ENCODE peak calls at places on chromosomes 12 and 14, in eight cellular contexts. Q, R, Y, I, D, U, S and N are unnamed samples. For H3K4me1, the result is how much of the 10 kb centered on the place peaks cover.

GRCh38 chr14:100822921-100823320 is 3.0 kb upstream of the MEG3 start:
- DNase-seq in Q (no peak), R (no peak), Y (no peak), I (no peak), D (no peak), U (peak), S (peak), N (no peak)

GRCh38 chr12:40312982-40313576 is 88.3 kb downstream of the LRRK2 start:
- DNase-seq in Q (no peak), R (no peak), Y (no peak), I (no peak), D (peak), U (no peak), S (peak), N (no peak)

GRCh38 chr14:33876274-33876673 is 74.6 kb downstream of the EGLN3 start:
- DNase-seq in Q (no peak), R (no peak), Y (no peak), I (no peak), D (no peak), U (no peak), S (no peak), N (no peak)

GRCh38 chr12:120651821-120652220 is 11.4 kb downstream of the CABP1 start:
- DNase-seq in Q (no peak), R (no peak), Y (no peak), I (no peak), D (no peak), U (no peak), S (peak), N (no peak)

GRCh38 chr12:5335059-5335458 is 96.8 kb upstream of the NTF3 start:
- DNase-seq in Q (no peak), R (no peak), Y (no peak), I (no peak), D (no peak), U (no peak), S (no peak), N (no peak)

GRCh38 chr12:90945070-90945649 is 9.8 kb downstream of the CCER1 start:
- DNase-seq in Q (no peak), R (no peak), Y (no peak), I (no peak), D (peak), U (no peak), S (peak), N (no peak)

GRCh38 chr12:28814246-28814645 is 334.8 kb upstream of the FAR2 start:
- DNase-seq in Q (no peak), R (no peak), Y (no peak), I (no peak), D (peak), U (no peak), S (no peak), N (no peak)

GRCh38 chr12:78208106-78208505 is 377.4 kb downstream of the NAV3 start:
- DNase-seq in Q (no peak), R (no peak), Y (no peak), I (no peak), D (peak), U (no peak), S (no peak), N (no peak)

GRCh38 chr12:76032043-76032981 is 736 bp upstream of the PHLDA1 start:
- DNase-seq in Q (no peak), R (peak), Y (peak), I (peak), D (peak), U (peak), S (peak), N (peak)

GRCh38 chr14:52299692-52300278 is 14.3 kb upstream of the PTGER2 start:
- DNase-seq in Q (no peak), R (no peak), Y (no peak), I (no peak), D (peak), U (no peak), S (peak), N (no peak)

GRCh38 chr14:22448905-22449611 is 140.0 kb downstream of the DAD1 start:
- DNase-seq in Q (peak), R (no peak), Y (no peak), I (peak), D (peak), U (no peak), S (peak), N (no peak)

GRCh38 chr14:90116444-90116843 is 54.6 kb downstream of the KCNK13 start:
- DNase-seq in Q (no peak), R (no peak), Y (no peak), I (no peak), D (no peak), U (no peak), S (no peak), N (no peak)

GRCh38 chr12:47776471-47777143 is 3.6 kb downstream of the SLC48A1 start:
- DNase-seq in Q (no peak), R (no peak), Y (no peak), I (no peak), D (no peak), U (peak), S (peak), N (no peak)

GRCh38 chr12:131391399-131391798 is 319.5 kb upstream of the SFSWAP start:
- DNase-seq in Q (no peak), R (no peak), Y (no peak), I (no peak), D (no peak), U (no peak), S (no peak), N (no peak)

GRCh38 chr14:38404100-38404541 is 148.2 kb upstream of the CLEC14A start:
- DNase-seq in Q (no peak), R (no peak), Y (no peak), I (no peak), D (peak), U (no peak), S (peak), N (no peak)

GRCh38 chr12:116504438-116504837 is 54.7 kb upstream of the MAP1LC3B2 start:
- DNase-seq in Q (no peak), R (no peak), Y (no peak), I (no peak), D (no peak), U (peak), S (no peak), N (no peak)

GRCh38 chr12:131860472-131861260 is 32.5 kb downstream of the MMP17 start:
- DNase-seq in Q (peak), R (no peak), Y (peak), I (peak), D (peak), U (peak), S (peak), N (peak)

GRCh38 chr12:104623920-104624319 is 167.2 kb downstream of the CHST11 start:
- DNase-seq in Q (no peak), R (no peak), Y (no peak), I (no peak), D (no peak), U (no peak), S (no peak), N (no peak)

GRCh38 chr14:104436047-104436531 is 143.5 kb upstream of the C14orf180 start:
- DNase-seq in Q (peak), R (peak), Y (peak), I (peak), D (no peak), U (peak), S (peak), N (peak)

GRCh38 chr14:23801766-23802165 is 151.8 kb upstream of the DHRS4 start:
- DNase-seq in Q (no peak), R (no peak), Y (no peak), I (no peak), D (no peak), U (no peak), S (no peak), N (no peak)

DNA sequence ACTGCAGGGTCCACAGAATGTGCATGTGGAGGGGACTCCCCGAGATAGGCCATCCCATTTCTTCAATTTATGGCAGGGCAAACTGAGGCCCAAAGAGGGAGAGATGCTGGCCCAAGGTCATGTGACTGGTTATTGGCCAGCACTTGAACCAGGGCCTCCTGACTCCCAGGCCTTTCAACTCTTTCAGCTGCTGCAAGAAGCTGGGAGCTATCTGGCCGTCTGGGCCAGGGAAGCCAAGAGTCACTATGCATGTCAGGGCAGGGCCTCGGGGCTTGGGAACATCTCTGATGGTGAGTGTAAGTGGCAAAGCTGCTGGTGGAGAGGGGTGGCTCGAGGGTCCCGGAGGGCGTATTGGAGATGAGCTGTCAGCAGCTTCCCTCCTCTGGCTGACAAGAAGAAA is 9.5 kb upstream of the LTBP2 start:
- DNase-seq in Q (no peak), R (no peak), Y (no peak), I (no peak), D (no peak), U (no peak), S (no peak), N (no peak)
- H3K4me1 ChIP-seq in Q (under half), R (half or more), Y (half or more), I (half or more), D (under half), U (under half), S (under half), N (under half)

GRCh38 chr14:59582845-59583509 is 6.4 kb upstream of the CCDC175 start:
- DNase-seq in Q (no peak), R (no peak), Y (no peak), I (no peak), D (no peak), U (no peak), S (no peak), N (peak)
- TF ChIP-seq CTCF in Q (no peak), R (no peak), Y (no peak), I (no peak), D (peak), U (no peak), S (no peak), N (no peak)

GRCh38 chr12:57473392-57473791 is 6.3 kb downstream of the ARHGAP9 start:
- DNase-seq in Q (no peak), R (no peak), Y (no peak), I (no peak), D (no peak), U (no peak), S (no peak), N (no peak)

GRCh38 chr12:57470970-57471656 is 8.6 kb downstream of the ARHGAP9 start:
- DNase-seq in Q (no peak), R (no peak), Y (no peak), I (no peak), D (no peak), U (no peak), S (no peak), N (no peak)

GRCh38 chr12:57471661-57472060 is 8.0 kb downstream of the ARHGAP9 start:
- DNase-seq in Q (no peak), R (no peak), Y (no peak), I (no peak), D (no peak), U (no peak), S (no peak), N (no peak)

GRCh38 chr12:57473886-57474285 is 5.8 kb downstream of the ARHGAP9 start:
- DNase-seq in Q (no peak), R (no peak), Y (no peak), I (no peak), D (no peak), U (no peak), S (no peak), N (no peak)

GRCh38 chr12:57472391-57472790 is 7.3 kb downstream of the ARHGAP9 start:
- DNase-seq in Q (no peak), R (no peak), Y (no peak), I (no peak), D (no peak), U (no peak), S (no peak), N (no peak)
- H3K4me1 ChIP-seq in Q (under half), R (under half), Y (under half), I (under half), D (under half), U (under half), S (under half), N (under half)

GRCh38 chr14:70045715-70046535 is 142.8 kb downstream of the SLC8A3 start:
- DNase-seq in Q (peak), R (peak), Y (peak), I (no peak), D (peak), U (peak), S (peak), N (peak)
- TF ChIP-seq CTCF in Q (peak), R (peak), Y (peak), I (peak), D (peak), U (peak), S (peak), N (peak)

GRCh38 chr12:12897286-12897685 is 5.9 kb downstream of the GPRC5A start:
- DNase-seq in Q (no peak), R (no peak), Y (no peak), I (no peak), D (no peak), U (no peak), S (no peak), N (no peak)
- H3K4me1 ChIP-seq in Q (under half), R (under half), Y (under half), I (half or more), D (half or more), U (half or more), S (under half), N (under half)

GRCh38 chr14:94542111-94542810 is 19.0 kb upstream of the SERPINA4 start:
- DNase-seq in Q (no peak), R (no peak), Y (no peak), I (no peak), D (peak), U (no peak), S (peak), N (peak)

GRCh38 chr14:94541234-94541975 is 19.8 kb upstream of the SERPINA4 start:
- DNase-seq in Q (no peak), R (no peak), Y (no peak), I (no peak), D (no peak), U (no peak), S (peak), N (no peak)

GRCh38 chr14:94538070-94538740 is 23.0 kb upstream of the SERPINA4 start:
- DNase-seq in Q (no peak), R (no peak), Y (no peak), I (no peak), D (no peak), U (no peak), S (no peak), N (no peak)

GRCh38 chr14:94539181-94539580 is 22.1 kb upstream of the SERPINA4 start:
- DNase-seq in Q (no peak), R (no peak), Y (no peak), I (no peak), D (no peak), U (no peak), S (no peak), N (no peak)

GRCh38 chr14:94540031-94540794 is 21.0 kb upstream of the SERPINA4 start:
- DNase-seq in Q (no peak), R (no peak), Y (no peak), I (no peak), D (no peak), U (no peak), S (peak), N (no peak)
- TF ChIP-seq CTCF in Q (no peak), R (no peak), Y (no peak), I (no peak), D (no peak), U (no peak), S (peak), N (no peak)

GRCh38 chr14:69662636-69663321 is 51.4 kb downstream of the SUSD6 start:
- DNase-seq in Q (no peak), R (no peak), Y (no peak), I (no peak), D (peak), U (no peak), S (no peak), N (no peak)

GRCh38 chr14:69661194-69661537 is 49.8 kb downstream of the SUSD6 start:
- DNase-seq in Q (no peak), R (no peak), Y (no peak), I (no peak), D (no peak), U (no peak), S (no peak), N (no peak)

GRCh38 chr14:69664190-69664742 is 52.9 kb downstream of the SUSD6 start:
- DNase-seq in Q (no peak), R (no peak), Y (no peak), I (no peak), D (no peak), U (no peak), S (no peak), N (no peak)

GRCh38 chr14:69664865-69665526 is 53.6 kb downstream of the SUSD6 start:
- DNase-seq in Q (no peak), R (no peak), Y (no peak), I (no peak), D (no peak), U (peak), S (no peak), N (no peak)

GRCh38 chr14:69663322-69663686 is 51.9 kb downstream of the SUSD6 start:
- DNase-seq in Q (no peak), R (no peak), Y (no peak), I (no peak), D (peak), U (peak), S (no peak), N (no peak)
- H3K4me1 ChIP-seq in Q (half or more), R (half or more), Y (half or more), I (half or more), D (under half), U (half or more), S (under half), N (half or more)